ENCODE peak calls at places on chromosomes 7 and 10, in five cellular contexts. S, G, J, R and N are unnamed samples.

GRCh38 chr10:103197177-103197576 is 4.1 kb upstream of the NT5C2 start:
- DNase-seq in S (no peak), G (no peak), J (peak), R (peak), N (no peak)

GRCh38 chr10:43262043-43262901 is 4.6 kb downstream of the RASGEF1A start:
- DNase-seq in S (peak), G (no peak), J (peak), R (no peak), N (peak)

GRCh38 chr7:35593896-35594295 is 101.0 kb downstream of the HERPUD2 start:
- DNase-seq in S (peak), G (no peak), J (no peak), R (no peak), N (no peak)

GRCh38 chr10:5943536-5943935 is 33.8 kb downstream of the IL15RA start:
- DNase-seq in S (peak), G (no peak), J (peak), R (no peak), N (no peak)

GRCh38 chr7:47482013-47482761 is 99.7 kb downstream of the TNS3 start:
- DNase-seq in S (no peak), G (no peak), J (no peak), R (peak), N (no peak)

GRCh38 chr10:123544986-123545385 is 121.2 kb upstream of the GPR26 start:
- DNase-seq in S (no peak), G (peak), J (no peak), R (no peak), N (no peak)

GRCh38 chr7:77697535-77697831 is 1.2 kb downstream of the RSBN1L start:
- DNase-seq in S (no peak), G (no peak), J (peak), R (peak), N (no peak)

GRCh38 chr7:132739271-132739955 is 163.1 kb upstream of the PLXNA4 start:
- DNase-seq in S (no peak), G (no peak), J (no peak), R (no peak), N (no peak)

GRCh38 chr10:92691591-92692084 is 1.9 kb downstream of the HHEX start:
- DNase-seq in S (peak), G (peak), J (peak), R (no peak), N (no peak)

GRCh38 chr7:15011289-15011688 is 108.7 kb upstream of the DGKB start:
- DNase-seq in S (peak), G (no peak), J (no peak), R (no peak), N (no peak)

GRCh38 chr7:19958309-19958896 is 185.0 kb upstream of the TMEM196 start:
- DNase-seq in S (no peak), G (no peak), J (no peak), R (no peak), N (no peak)

GRCh38 chr10:101774589-101775272 is 1.2 kb downstream of the FGF8 start:
- DNase-seq in S (peak), G (no peak), J (no peak), R (no peak), N (peak)

GRCh38 chr10:14405076-14406065 is 74.6 kb upstream of the FRMD4A start:
- DNase-seq in S (no peak), G (no peak), J (no peak), R (no peak), N (no peak)

GRCh38 chr10:14603539-14604102 is 171.1 kb downstream of the FAM107B start:
- DNase-seq in S (no peak), G (no peak), J (no peak), R (peak), N (no peak)

GRCh38 chr7:135747366-135747765 is 1.2 kb downstream of the FAM180A start:
- DNase-seq in S (no peak), G (no peak), J (no peak), R (no peak), N (no peak)

GRCh38 chr7:106959753-106960152 is 84.8 kb upstream of the PRKAR2B start:
- DNase-seq in S (peak), G (no peak), J (no peak), R (no peak), N (no peak)
- TF ChIP-seq CTCF in S (peak), G (no peak), J (no peak), R (peak), N (no peak)

GRCh38 chr7:2680792-2681490 is 7.1 kb upstream of the AMZ1 start:
- DNase-seq in S (peak), G (no peak), J (peak), R (peak), N (peak)
- TF ChIP-seq CTCF in S (peak), G (peak), J (peak), R (peak), N (peak)

DNA sequence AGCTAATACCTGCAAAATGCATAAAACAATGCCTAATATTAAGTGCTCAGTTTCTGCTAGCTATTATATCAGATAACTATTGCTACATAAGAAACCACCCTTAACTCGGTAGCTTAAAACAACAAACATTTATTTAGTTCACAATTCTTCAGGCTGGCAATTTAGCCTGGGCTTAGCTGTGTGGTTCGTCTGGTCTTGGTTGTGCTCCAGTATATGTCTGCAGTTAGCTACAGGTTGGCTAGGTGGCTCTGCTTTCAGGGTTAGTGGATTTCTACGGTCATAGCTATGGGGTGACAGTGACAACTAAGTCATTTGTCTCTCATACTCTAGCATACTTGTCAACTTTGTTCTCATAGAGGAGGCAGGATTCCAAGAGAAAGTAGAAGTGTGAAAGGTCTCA is 61.8 kb upstream of the NRP1 start:
- DNase-seq in S (no peak), G (no peak), J (no peak), R (no peak), N (no peak)
- TF ChIP-seq CTCF in S (no peak), G (no peak), J (no peak), R (no peak), N (no peak)

DNA sequence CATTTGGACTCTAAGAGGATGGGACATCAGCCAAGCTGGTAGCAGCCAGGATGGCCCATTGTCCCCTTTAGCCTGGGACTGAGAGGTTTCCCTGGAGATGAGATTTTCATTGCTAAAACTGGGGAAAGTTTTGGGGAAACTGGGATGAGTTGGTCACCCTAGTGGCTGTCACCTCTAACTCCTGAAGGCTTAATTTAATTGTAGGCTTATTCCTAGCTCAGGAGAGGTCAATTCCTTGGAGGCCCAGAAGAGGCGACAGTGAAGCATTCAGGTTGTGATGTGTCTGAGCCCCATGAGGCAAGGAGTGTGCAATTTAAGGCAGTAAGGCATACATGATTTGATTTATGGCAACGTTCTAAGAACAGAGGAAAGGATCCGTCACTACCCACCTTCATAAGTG is 24.9 kb upstream of the JAZF1 start:
- DNase-seq in S (no peak), G (no peak), J (no peak), R (no peak), N (no peak)
- TF ChIP-seq CTCF in S (peak), G (no peak), J (no peak), R (no peak), N (no peak)

DNA sequence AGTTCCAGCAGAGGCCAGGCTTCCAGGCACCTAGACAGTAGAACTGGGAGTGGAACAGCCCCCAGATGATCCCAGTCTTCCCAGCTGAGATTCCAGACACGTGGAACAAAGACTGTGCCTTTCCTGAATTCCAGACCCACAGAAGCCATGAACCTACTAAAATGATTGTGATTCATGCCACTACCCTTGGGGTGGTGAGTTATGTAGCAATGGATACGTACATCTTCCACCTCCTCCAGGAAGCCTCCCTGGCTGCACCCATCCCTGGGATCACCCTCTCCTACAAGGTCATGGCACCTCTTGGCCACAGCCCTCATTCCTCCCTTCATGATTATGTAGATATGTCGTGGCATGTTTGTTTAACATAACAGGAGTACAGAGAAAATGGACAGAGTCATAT is 83.4 kb downstream of the NPTX2 start:
- DNase-seq in S (no peak), G (no peak), J (no peak), R (no peak), N (no peak)
- TF ChIP-seq CTCF in S (no peak), G (no peak), J (no peak), R (no peak), N (no peak)

DNA sequence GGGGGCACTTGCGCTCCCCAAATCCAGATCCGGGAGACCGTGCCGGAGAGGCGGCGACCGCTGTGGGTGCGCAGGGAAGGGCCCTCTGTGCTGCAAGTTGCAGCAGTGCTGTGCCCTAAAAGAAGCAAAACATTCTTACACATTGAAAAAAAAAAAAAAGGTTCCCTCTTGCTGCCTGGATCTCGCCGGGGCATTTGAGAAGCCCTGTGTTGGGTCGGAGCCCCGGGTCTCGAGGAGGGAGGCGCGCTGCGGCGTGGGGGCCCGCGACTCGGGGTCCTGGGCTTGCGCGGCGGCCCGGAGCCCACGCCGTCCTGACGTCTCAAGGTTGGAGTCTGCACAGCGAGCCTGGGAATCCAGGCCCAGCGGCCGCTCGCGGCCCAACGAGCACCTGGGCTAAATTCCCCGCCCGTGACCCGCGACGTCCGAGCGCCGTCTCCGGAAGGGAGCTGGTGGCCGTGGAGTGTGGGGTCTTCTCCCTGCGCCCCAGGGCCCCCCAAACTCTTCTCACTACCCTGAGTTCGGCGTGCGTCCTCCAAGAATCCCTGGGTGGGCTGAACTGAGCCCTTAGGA is 1.3 kb upstream of the CTBP2 start:
- DNase-seq in S (no peak), G (no peak), J (peak), R (no peak), N (peak)
- TF ChIP-seq CTCF in S (peak), G (peak), J (no peak), R (no peak), N (no peak)

GRCh38 chr7:139660317-139661042 is 117.3 kb downstream of the HIPK2 start:
- DNase-seq in S (no peak), G (no peak), J (no peak), R (no peak), N (no peak)

GRCh38 chr7:139658919-139659675 is 118.7 kb downstream of the HIPK2 start:
- DNase-seq in S (no peak), G (no peak), J (no peak), R (no peak), N (no peak)

GRCh38 chr7:139661043-139661440 is 116.8 kb downstream of the HIPK2 start:
- DNase-seq in S (no peak), G (no peak), J (no peak), R (no peak), N (no peak)

GRCh38 chr7:139661875-139662274 is 115.9 kb downstream of the HIPK2 start:
- DNase-seq in S (no peak), G (no peak), J (no peak), R (no peak), N (no peak)

GRCh38 chr7:139659922-139660316 is 117.9 kb downstream of the HIPK2 start:
- DNase-seq in S (no peak), G (no peak), J (no peak), R (no peak), N (no peak)
- TF ChIP-seq CTCF in S (no peak), G (no peak), J (no peak), R (no peak), N (no peak)

DNA sequence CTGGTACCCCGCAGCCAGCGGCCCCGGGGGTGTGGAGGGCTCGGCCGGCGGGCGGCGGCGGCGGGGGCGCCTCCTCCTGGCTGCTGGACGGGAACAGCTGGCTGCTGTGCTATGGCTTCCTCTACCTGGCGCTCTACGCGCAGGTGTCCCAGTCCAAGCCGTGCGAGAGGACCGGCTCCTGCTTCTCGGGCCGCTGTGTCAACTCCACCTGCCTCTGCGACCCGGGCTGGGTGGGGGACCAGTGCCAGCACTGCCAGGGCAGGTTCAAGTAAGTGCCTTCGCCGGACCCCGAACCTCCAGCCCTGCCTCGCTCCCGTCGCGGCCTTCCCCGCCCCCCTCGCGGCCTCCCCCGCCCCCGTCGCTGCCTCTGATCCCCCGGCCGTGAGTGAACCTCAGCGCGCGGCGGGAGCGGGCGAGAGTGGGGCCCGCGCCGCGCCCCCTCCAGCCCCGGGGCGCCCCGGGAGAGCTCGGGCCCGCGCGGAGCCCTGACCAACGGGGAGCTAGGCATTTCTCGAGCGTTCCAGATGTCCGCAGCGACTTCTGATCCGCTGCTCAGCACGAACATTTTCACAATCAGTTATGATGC is 704 bp downstream of the ATRNL1 start:
- DNase-seq in S (no peak), G (no peak), J (peak), R (peak), N (peak)
- TF ChIP-seq CTCF in S (peak), G (no peak), J (no peak), R (peak), N (peak)